ENCODE peak calls at places on chromosome 21, in nine cellular contexts. One of them, this sample, is unnamed. For H3K4me1, the result is how much of the 10 kb centered on the place peaks cover.

GRCh38 chr21:35154788-35155187 is 105.7 kb upstream of the RUNX1 start:
- DNase-seq in ovary: no peak
- DNase-seq in breast epithelium: no peak
- DNase-seq in tibial nerve: no peak
- DNase-seq in stomach: no peak
- DNase-seq in IMR-90: no peak
- DNase-seq in HCT116: no peak
- DNase-seq in heart left ventricle: no peak
- DNase-seq in A549: no peak
- DNase-seq in this sample: no peak

GRCh38 chr21:30044447-30045064 is 104.8 kb upstream of the GRIK1 start:
- DNase-seq in ovary: no peak
- DNase-seq in breast epithelium: no peak
- DNase-seq in tibial nerve: peak
- DNase-seq in stomach: no peak
- DNase-seq in IMR-90: peak
- DNase-seq in HCT116: no peak
- DNase-seq in heart left ventricle: no peak
- DNase-seq in A549: no peak
- DNase-seq in this sample: no peak

GRCh38 chr21:25934771-25935224 is 200.0 kb downstream of the GABPA start:
- DNase-seq in ovary: no peak
- DNase-seq in breast epithelium: peak
- DNase-seq in tibial nerve: peak
- DNase-seq in stomach: peak
- DNase-seq in IMR-90: peak
- DNase-seq in HCT116: no peak
- DNase-seq in heart left ventricle: peak
- DNase-seq in A549: peak
- DNase-seq in this sample: peak

GRCh38 chr21:41642399-41642798 is 124.5 kb downstream of the RIPK4 start:
- DNase-seq in ovary: no peak
- DNase-seq in breast epithelium: no peak
- DNase-seq in tibial nerve: no peak
- DNase-seq in stomach: no peak
- DNase-seq in IMR-90: peak
- DNase-seq in HCT116: no peak
- DNase-seq in heart left ventricle: no peak
- DNase-seq in A549: no peak
- DNase-seq in this sample: no peak

GRCh38 chr21:33980276-33980916 is 64.8 kb upstream of the ATP5PO start:
- DNase-seq in ovary: no peak
- DNase-seq in breast epithelium: no peak
- DNase-seq in tibial nerve: no peak
- DNase-seq in stomach: no peak
- DNase-seq in IMR-90: no peak
- DNase-seq in HCT116: no peak
- DNase-seq in heart left ventricle: no peak
- DNase-seq in A549: no peak
- DNase-seq in this sample: no peak

GRCh38 chr21:42257091-42257760 is 38.3 kb downstream of the ABCG1 start:
- DNase-seq in ovary: no peak
- DNase-seq in breast epithelium: no peak
- DNase-seq in tibial nerve: no peak
- DNase-seq in stomach: no peak
- DNase-seq in IMR-90: no peak
- DNase-seq in HCT116: no peak
- DNase-seq in heart left ventricle: peak
- DNase-seq in A549: no peak
- DNase-seq in this sample: no peak

GRCh38 chr21:28627261-28627660 is 365.4 kb downstream of the LTN1 start:
- DNase-seq in ovary: no peak
- DNase-seq in breast epithelium: no peak
- DNase-seq in tibial nerve: no peak
- DNase-seq in stomach: no peak
- DNase-seq in IMR-90: no peak
- DNase-seq in HCT116: no peak
- DNase-seq in heart left ventricle: no peak
- DNase-seq in A549: no peak
- DNase-seq in this sample: no peak

GRCh38 chr21:23837564-23837963 is 1769.7 kb downstream of the MRPL39 start:
- DNase-seq in ovary: no peak
- DNase-seq in breast epithelium: no peak
- DNase-seq in tibial nerve: no peak
- DNase-seq in stomach: no peak
- DNase-seq in IMR-90: no peak
- DNase-seq in HCT116: no peak
- DNase-seq in heart left ventricle: no peak
- DNase-seq in A549: no peak
- DNase-seq in this sample: no peak

GRCh38 chr21:26842976-26843911 is 2.0 kb downstream of the ADAMTS1 start:
- DNase-seq in ovary: peak
- DNase-seq in breast epithelium: peak
- DNase-seq in tibial nerve: peak
- DNase-seq in stomach: peak
- DNase-seq in IMR-90: peak
- DNase-seq in HCT116: no peak
- DNase-seq in heart left ventricle: peak
- DNase-seq in A549: no peak
- DNase-seq in this sample: peak

GRCh38 chr21:37562920-37563640 is 196.5 kb downstream of the DYRK1A start:
- DNase-seq in ovary: peak
- DNase-seq in breast epithelium: no peak
- DNase-seq in tibial nerve: peak
- DNase-seq in stomach: no peak
- DNase-seq in IMR-90: no peak
- DNase-seq in HCT116: no peak
- DNase-seq in heart left ventricle: peak
- DNase-seq in A549: no peak
- DNase-seq in this sample: no peak

GRCh38 chr21:37564341-37564923 is 197.9 kb downstream of the DYRK1A start:
- DNase-seq in ovary: peak
- DNase-seq in breast epithelium: peak
- DNase-seq in tibial nerve: peak
- DNase-seq in stomach: peak
- DNase-seq in IMR-90: peak
- DNase-seq in HCT116: peak
- DNase-seq in heart left ventricle: peak
- DNase-seq in A549: peak
- DNase-seq in this sample: peak

GRCh38 chr21:37561941-37562919 is 195.7 kb downstream of the DYRK1A start:
- DNase-seq in ovary: no peak
- DNase-seq in breast epithelium: no peak
- DNase-seq in tibial nerve: no peak
- DNase-seq in stomach: no peak
- DNase-seq in IMR-90: no peak
- DNase-seq in HCT116: no peak
- DNase-seq in heart left ventricle: no peak
- DNase-seq in A549: no peak
- DNase-seq in this sample: no peak

GRCh38 chr21:37564924-37565529 is 198.5 kb downstream of the DYRK1A start:
- DNase-seq in ovary: no peak
- DNase-seq in breast epithelium: no peak
- DNase-seq in tibial nerve: no peak
- DNase-seq in stomach: no peak
- DNase-seq in IMR-90: peak
- DNase-seq in HCT116: no peak
- DNase-seq in heart left ventricle: no peak
- DNase-seq in A549: no peak
- DNase-seq in this sample: peak

GRCh38 chr21:37563641-37564340 is 197.2 kb downstream of the DYRK1A start:
- DNase-seq in ovary: peak
- DNase-seq in breast epithelium: peak
- DNase-seq in tibial nerve: peak
- DNase-seq in stomach: peak
- DNase-seq in IMR-90: peak
- DNase-seq in HCT116: peak
- DNase-seq in heart left ventricle: peak
- DNase-seq in A549: peak
- DNase-seq in this sample: peak
- TF ChIP-seq POLR2A in ovary: peak
- TF ChIP-seq POLR2A in breast epithelium: peak
- TF ChIP-seq POLR2A in tibial nerve: peak
- TF ChIP-seq POLR2A in stomach: no peak
- TF ChIP-seq POLR2A in IMR-90: peak
- TF ChIP-seq POLR2A in HCT116: peak
- TF ChIP-seq POLR2A in heart left ventricle: peak
- TF ChIP-seq POLR2A in A549: peak
- TF ChIP-seq POLR2A in this sample: peak

GRCh38 chr21:22468893-22469292 is 1470.7 kb downstream of the NCAM2 start:
- DNase-seq in ovary: no peak
- DNase-seq in breast epithelium: no peak
- DNase-seq in tibial nerve: no peak
- DNase-seq in stomach: no peak
- DNase-seq in IMR-90: no peak
- DNase-seq in HCT116: no peak
- DNase-seq in heart left ventricle: no peak
- DNase-seq in A549: no peak
- DNase-seq in this sample: no peak

GRCh38 chr21:22476726-22477646 is 1478.8 kb downstream of the NCAM2 start:
- DNase-seq in ovary: no peak
- DNase-seq in breast epithelium: no peak
- DNase-seq in tibial nerve: no peak
- DNase-seq in stomach: no peak
- DNase-seq in IMR-90: no peak
- DNase-seq in HCT116: no peak
- DNase-seq in heart left ventricle: no peak
- DNase-seq in A549: no peak
- DNase-seq in this sample: no peak

GRCh38 chr21:22476214-22476613 is 1478.0 kb downstream of the NCAM2 start:
- DNase-seq in ovary: no peak
- DNase-seq in breast epithelium: no peak
- DNase-seq in tibial nerve: no peak
- DNase-seq in stomach: no peak
- DNase-seq in IMR-90: no peak
- DNase-seq in HCT116: no peak
- DNase-seq in heart left ventricle: no peak
- DNase-seq in A549: no peak
- DNase-seq in this sample: no peak

DNA sequence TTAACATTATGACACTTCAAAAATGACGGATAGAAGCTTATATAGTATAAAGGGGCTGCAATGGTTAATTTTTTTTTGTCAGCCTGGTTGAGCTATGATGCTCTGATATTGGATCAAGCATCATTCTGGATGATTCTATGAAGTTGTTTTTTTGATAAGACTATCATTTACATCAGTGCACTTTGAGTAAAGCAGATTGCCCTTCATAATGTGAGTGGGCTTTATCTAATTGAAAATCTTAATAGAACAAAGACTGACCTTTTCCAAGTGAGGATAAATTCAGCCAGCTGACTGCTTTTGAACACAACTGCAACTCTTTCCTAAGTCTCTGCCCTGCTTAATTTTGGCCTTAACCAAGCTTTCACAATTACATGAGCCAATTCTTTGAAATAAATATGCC is 1476.2 kb downstream of the NCAM2 start:
- DNase-seq in ovary: no peak
- DNase-seq in breast epithelium: no peak
- DNase-seq in tibial nerve: no peak
- DNase-seq in stomach: no peak
- DNase-seq in IMR-90: no peak
- DNase-seq in HCT116: no peak
- DNase-seq in heart left ventricle: no peak
- DNase-seq in A549: no peak
- DNase-seq in this sample: no peak
- H3K4me1 ChIP-seq in ovary: under half
- H3K4me1 ChIP-seq in breast epithelium: under half
- H3K4me1 ChIP-seq in tibial nerve: under half
- H3K4me1 ChIP-seq in stomach: under half
- H3K4me1 ChIP-seq in IMR-90: under half
- H3K4me1 ChIP-seq in HCT116: under half
- H3K4me1 ChIP-seq in heart left ventricle: under half
- H3K4me1 ChIP-seq in A549: under half
- H3K4me1 ChIP-seq in this sample: under half

DNA sequence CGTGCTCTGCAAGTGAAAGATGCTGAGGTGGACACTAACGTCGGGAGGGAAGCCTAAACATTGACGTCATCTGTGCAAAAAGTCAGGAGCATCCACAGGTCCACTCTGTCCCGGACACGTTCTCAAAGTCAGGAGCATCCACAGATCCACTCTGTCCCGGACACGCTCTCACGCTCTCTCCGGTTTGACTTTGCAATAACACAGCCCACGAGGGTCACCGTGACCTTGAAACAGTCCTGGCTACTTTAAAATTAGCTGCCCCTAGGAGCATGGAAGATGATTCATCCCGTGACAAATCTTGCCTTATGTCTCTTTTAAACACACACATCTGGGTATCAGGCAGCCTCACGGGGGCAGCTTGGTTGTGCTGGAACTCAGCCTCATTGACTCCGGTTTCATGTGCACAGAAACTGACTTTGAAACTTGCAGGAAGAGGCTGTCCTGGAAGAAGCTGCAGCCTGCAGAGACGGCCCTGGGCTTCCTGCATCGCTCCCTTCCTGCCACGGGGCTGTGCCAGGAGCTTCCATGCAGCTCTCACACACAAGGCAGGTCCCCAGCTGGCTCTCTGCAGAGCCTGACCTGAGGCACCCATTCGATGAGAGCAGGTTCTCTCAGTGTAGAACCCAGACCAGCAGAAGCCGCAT is 18.1 kb upstream of the COL18A1 start:
- DNase-seq in ovary: peak
- DNase-seq in breast epithelium: no peak
- DNase-seq in tibial nerve: peak
- DNase-seq in stomach: no peak
- DNase-seq in IMR-90: peak
- DNase-seq in HCT116: no peak
- DNase-seq in heart left ventricle: peak
- DNase-seq in A549: no peak
- DNase-seq in this sample: peak
- H3K4me3 ChIP-seq in ovary: no peak
- H3K4me3 ChIP-seq in breast epithelium: no peak
- H3K4me3 ChIP-seq in tibial nerve: no peak
- H3K4me3 ChIP-seq in stomach: no peak
- H3K4me3 ChIP-seq in IMR-90: no peak
- H3K4me3 ChIP-seq in HCT116: no peak
- H3K4me3 ChIP-seq in heart left ventricle: no peak
- H3K4me3 ChIP-seq in A549: no peak
- H3K4me3 ChIP-seq in this sample: no peak

DNA sequence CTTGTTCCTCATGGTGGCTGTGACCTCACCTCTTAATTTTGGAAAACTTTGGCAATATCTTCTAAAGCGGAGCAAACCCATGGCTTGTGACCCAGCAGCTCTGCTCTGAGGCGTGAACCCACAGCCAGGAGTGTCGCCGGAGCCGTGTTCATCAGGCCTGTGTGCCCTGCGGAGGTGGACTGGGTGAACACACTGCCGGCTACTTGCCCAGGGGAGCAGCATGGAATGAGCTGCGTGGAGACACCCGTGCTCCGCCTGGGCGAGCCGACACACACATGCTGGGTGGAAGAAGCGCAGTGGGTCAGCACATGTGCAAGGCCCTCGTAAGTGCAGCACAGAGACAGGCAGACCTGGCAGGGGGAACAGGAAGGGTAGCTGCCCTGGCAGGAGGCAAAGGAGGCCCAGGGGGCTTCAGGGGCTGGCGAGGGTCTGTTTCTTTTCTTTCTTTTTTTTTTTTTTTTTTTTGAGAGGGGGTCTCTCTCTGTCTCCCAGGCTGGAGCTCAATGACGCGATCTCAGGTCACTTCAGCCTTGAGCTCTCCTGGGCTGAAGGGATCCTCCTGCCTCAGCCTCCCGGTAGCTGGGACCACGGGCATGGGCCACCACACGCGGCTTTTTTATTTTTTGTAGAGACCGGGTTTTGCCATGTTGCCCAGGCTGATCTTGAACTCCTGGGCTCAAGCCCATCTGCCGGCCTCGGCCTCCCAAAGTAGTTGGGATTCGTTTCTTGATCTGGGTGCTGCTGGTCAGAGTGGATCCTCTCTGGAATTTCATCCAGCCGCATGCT is 41.8 kb downstream of the AGPAT3 start:
- DNase-seq in ovary: no peak
- DNase-seq in breast epithelium: no peak
- DNase-seq in tibial nerve: no peak
- DNase-seq in stomach: no peak
- DNase-seq in IMR-90: no peak
- DNase-seq in HCT116: no peak
- DNase-seq in heart left ventricle: no peak
- DNase-seq in A549: no peak
- DNase-seq in this sample: no peak
- TF ChIP-seq POLR2A in ovary: no peak
- TF ChIP-seq POLR2A in breast epithelium: no peak
- TF ChIP-seq POLR2A in tibial nerve: no peak
- TF ChIP-seq POLR2A in stomach: no peak
- TF ChIP-seq POLR2A in IMR-90: no peak
- TF ChIP-seq POLR2A in HCT116: no peak
- TF ChIP-seq POLR2A in heart left ventricle: no peak
- TF ChIP-seq POLR2A in A549: no peak
- TF ChIP-seq POLR2A in this sample: no peak

This sample was measured in gastrocnemius medialis.